ENCODE peak calls at places on chromosomes 5 and 9, in five cellular contexts. B is NCI-H1105; U is neural progenitor cell; N is Kasumi-1; M is activated CD8-positive, alpha-beta memory T cell treated with anti-CD3 and anti-CD28 coated beads, Interleukin-2, amount 10 ng/mL, durations not matched to agents 7 days and 5 days. F is an unnamed sample.

GRCh38 chr5:147310059-147310704 is 75.4 kb downstream of the STK32A start:
- DNase-seq in B (peak), U (no peak), N (no peak), M (no peak), F (no peak)

GRCh38 chr9:95102001-95102433 is 215.5 kb downstream of the FANCC start:
- DNase-seq in B (peak), U (peak), N (no peak), M (no peak), F (no peak)

GRCh38 chr5:98464737-98465330 is 308.6 kb upstream of the RGMB start:
- DNase-seq in B (no peak), U (no peak), N (no peak), M (no peak), F (no peak)

GRCh38 chr5:79628276-79628675 is 16.0 kb downstream of the TENT2 start:
- DNase-seq in B (no peak), U (no peak), N (no peak), M (no peak), F (no peak)

GRCh38 chr9:23826120-23826629 is at the start of gene ELAVL2:
- DNase-seq in B (no peak), U (peak), N (no peak), M (peak), F (peak)

GRCh38 chr9:121529237-121529987 is 29.8 kb upstream of the GGTA1 start:
- DNase-seq in B (peak), U (no peak), N (peak), M (no peak), F (peak)

GRCh38 chr5:32013658-32014057 is 160.5 kb downstream of the GOLPH3 start:
- DNase-seq in B (no peak), U (peak), N (no peak), M (no peak), F (no peak)

GRCh38 chr5:126540631-126541030 is 54.4 kb downstream of the ALDH7A1 start:
- DNase-seq in B (no peak), U (no peak), N (no peak), M (no peak), F (no peak)

GRCh38 chr5:171483453-171484177 is 64.2 kb downstream of the FGF18 start:
- DNase-seq in B (no peak), U (no peak), N (no peak), M (no peak), F (no peak)

GRCh38 chr5:80668016-80668969 is 13.5 kb upstream of the DHFR start:
- DNase-seq in B (no peak), U (no peak), N (no peak), M (no peak), F (no peak)

GRCh38 chr5:151153766-151154272 is 3.8 kb downstream of the ANXA6 start:
- DNase-seq in B (no peak), U (no peak), N (no peak), M (peak), F (no peak)

GRCh38 chr5:143086851-143087637 is 316.4 kb downstream of the NR3C1 start:
- DNase-seq in B (no peak), U (no peak), N (no peak), M (no peak), F (no peak)

GRCh38 chr5:138520971-138521370 is 22.1 kb downstream of the ETF1 start:
- DNase-seq in B (no peak), U (no peak), N (no peak), M (no peak), F (no peak)

GRCh38 chr9:6845128-6845826 is 87.5 kb downstream of the KDM4C start:
- DNase-seq in B (no peak), U (no peak), N (no peak), M (no peak), F (no peak)

GRCh38 chr5:111495159-111495558 is 17.2 kb downstream of the STARD4 start:
- DNase-seq in B (no peak), U (no peak), N (no peak), M (no peak), F (no peak)

GRCh38 chr9:12739014-12739413 is 35.8 kb upstream of the LURAP1L start:
- DNase-seq in B (no peak), U (no peak), N (no peak), M (no peak), F (no peak)

GRCh38 chr5:80915716-80916115 is 44.4 kb upstream of the RASGRF2 start:
- DNase-seq in B (no peak), U (no peak), N (no peak), M (no peak), F (peak)

GRCh38 chr5:1008451-1009358 is at the start of gene NKD2:
- DNase-seq in B (peak), U (peak), N (peak), M (peak), F (peak)

GRCh38 chr5:10653033-10653432 is 89.2 kb downstream of the ANKRD33B start:
- DNase-seq in B (no peak), U (no peak), N (no peak), M (no peak), F (no peak)